ENCODE peak calls at places on chromosome 3, in five cellular contexts. H, I, T, W and N are unnamed samples.

GRCh38 chr3:125055165-125055912 is 458 bp downstream of the HEG1 start:
- DNase-seq in H (no peak), I (no peak), T (peak; percentile 9), W (no peak), N (no peak)

GRCh38 chr3:158106773-158107461 is 697 bp upstream of the SHOX2 start:
- DNase-seq in H (no peak), I (peak; percentile 45), T (no peak), W (no peak), N (no peak)

GRCh38 chr3:127844326-127844942 is 22.1 kb upstream of the MGLL start:
- DNase-seq in H (no peak), I (no peak), T (no peak), W (peak; percentile 67), N (no peak)

GRCh38 chr3:38698061-38698460 is 48.6 kb upstream of the SCN5A start:
- DNase-seq in H (no peak), I (no peak), T (no peak), W (no peak), N (no peak)

GRCh38 chr3:29751647-29752263 is 470.9 kb downstream of the RBMS3 start:
- DNase-seq in H (no peak), I (no peak), T (no peak), W (peak; percentile 4), N (no peak)

GRCh38 chr3:40691598-40691905 is 166.8 kb downstream of the ZNF621 start:
- DNase-seq in H (no peak), I (no peak), T (no peak), W (peak; percentile 30), N (no peak)

GRCh38 chr3:71724584-71725278 is 471 bp downstream of the EIF4E3 start:
- DNase-seq in H (no peak), I (peak; percentile 37), T (no peak), W (peak; percentile 46), N (no peak)

GRCh38 chr3:13019706-13020105 is 53.5 kb downstream of the IQSEC1 start:
- DNase-seq in H (no peak), I (no peak), T (no peak), W (no peak), N (no peak)